ENCODE peak calls at places on chromosomes 16 and 17, in four cellular contexts. G, W, M and S are unnamed samples.
A peak's percentile ranks its signal among the peaks of the same experiment; 100 is the strongest.

GRCh38 chr17:44807817-44808155 is 22.3 kb downstream of the GJC1 start:
- DNase-seq in M (no peak), G (no peak), W (no peak), S (no peak)

GRCh38 chr16:55364811-55365210 is 40.8 kb downstream of the IRX6 start:
- DNase-seq in W (no peak), M (no peak), G (no peak), S (no peak)

GRCh38 chr16:11576427-11577289 is 10.1 kb downstream of the LITAF start:
- DNase-seq in W (no peak), G (peak; percentile 82), M (peak; percentile 97), S (no peak)

GRCh38 chr17:49984776-49985175 is 10.2 kb downstream of the DLX3 start:
- DNase-seq in W (no peak), M (no peak), G (no peak), S (no peak)

GRCh38 chr16:56684926-56685590 is 2.8 kb downstream of the MT1X start:
- DNase-seq in G (no peak), W (no peak), M (no peak), S (no peak)

GRCh38 chr16:65660390-65660789 is 538.5 kb upstream of the CDH11 start:
- DNase-seq in M (no peak), W (no peak), G (no peak), S (no peak)

GRCh38 chr16:31067342-31067741 is 6.7 kb downstream of the ZNF668 start:
- DNase-seq in G (no peak), W (no peak), M (no peak), S (no peak)

GRCh38 chr16:73669535-73670274 is 621.8 kb upstream of the ZFHX3 start:
- DNase-seq in G (no peak), M (no peak), W (no peak), S (no peak)

GRCh38 chr17:81806461-81807209 is 2.7 kb downstream of the GCGR start:
- DNase-seq in G (no peak), W (no peak), M (no peak), S (no peak)

GRCh38 chr16:84421938-84422220 is 53.5 kb downstream of the ATP2C2 start:
- DNase-seq in W (no peak), G (no peak), M (no peak), S (no peak)

GRCh38 chr17:17778308-17779014 is 58.3 kb downstream of the SREBF1 start:
- DNase-seq in M (no peak), G (no peak), W (no peak), S (no peak)

GRCh38 chr17:82443465-82444283 is 6.9 kb downstream of the CYBC1 start:
- DNase-seq in M (no peak), G (no peak), W (no peak), S (no peak)

GRCh38 chr16:84552135-84552534 is 47.7 kb upstream of the MEAK7 start:
- DNase-seq in W (no peak), G (no peak), M (no peak), S (no peak)

GRCh38 chr16:89314357-89314756 is 96.9 kb downstream of the ZNF778 start:
- DNase-seq in W (no peak), M (no peak), G (no peak), S (no peak)

GRCh38 chr16:86578499-86579267 is at the start of gene FOXL1:
- DNase-seq in M (no peak), G (no peak), W (no peak), S (no peak)

GRCh38 chr17:21245703-21246102 is 7.5 kb downstream of the NATD1 start:
- DNase-seq in W (no peak), G (no peak), M (no peak), S (no peak)

GRCh38 chr17:73510981-73511442 is 133.2 kb downstream of the SDK2 start:
- DNase-seq in W (no peak), G (no peak), M (no peak), S (no peak)

GRCh38 chr17:82089723-82090548 is 8.1 kb downstream of the FASN start:
- DNase-seq in M (no peak), W (no peak), G (no peak), S (no peak)

GRCh38 chr16:62899737-62900136 is 863.5 kb upstream of the CDH8 start:
- DNase-seq in G (no peak), M (no peak), W (no peak), S (no peak)

GRCh38 chr16:87956771-87957279 is 5.6 kb downstream of the BANP start:
- DNase-seq in W (peak; percentile 38), M (peak; percentile 34), G (no peak), S (peak; percentile 54)

GRCh38 chr17:80063815-80064585 is 27.6 kb downstream of the CCDC40 start:
- DNase-seq in G (no peak), M (peak; percentile 81), W (peak; percentile 73), S (no peak)

GRCh38 chr16:5966004-5966403 is 868.4 kb upstream of the EEF2KMT start:
- DNase-seq in G (no peak), W (no peak), M (no peak), S (no peak)
- H3K27me3 ChIP-seq in G (no peaks in the 10 kb centered on the region), W (no peaks in the 10 kb centered on the region), M (no peaks in the 10 kb centered on the region), S (no peaks in the 10 kb centered on the region)

GRCh38 chr17:64780096-64781012 is 118.2 kb upstream of the SMURF2 start:
- DNase-seq in G (no peak), W (no peak), M (no peak), S (peak; percentile 49)
- TF ChIP-seq MYC in G (no peak), W (no peak), M (no peak), S (no peak)

GRCh38 chr17:48567209-48567608 is 10.9 kb downstream of the HOXB4 start:
- DNase-seq in W (no peak), M (no peak), G (no peak), S (peak; percentile 19)
- H3K27me3 ChIP-seq in W (no peaks in the 10 kb centered on the region), M (peaks cover 12% of the 10 kb centered on the region), G (no peaks in the 10 kb centered on the region), S (no peaks in the 10 kb centered on the region)

GRCh38 chr17:75475144-75475835 is 18.9 kb downstream of the TMEM94 start:
- DNase-seq in M (no peak), G (no peak), W (no peak), S (no peak)

GRCh38 chr17:75476752-75477492 is 20.5 kb downstream of the TMEM94 start:
- DNase-seq in M (no peak), G (no peak), W (no peak), S (no peak)

GRCh38 chr17:75476274-75476673 is 19.8 kb downstream of the TMEM94 start:
- DNase-seq in M (no peak), W (no peak), G (no peak), S (peak; percentile 13)

GRCh38 chr17:75474736-75475135 is 18.3 kb downstream of the TMEM94 start:
- DNase-seq in G (no peak), W (no peak), M (no peak), S (no peak)

GRCh38 chr17:75475851-75476250 is 19.4 kb downstream of the TMEM94 start:
- DNase-seq in G (no peak), W (no peak), M (no peak), S (peak; percentile 51)
- TF ChIP-seq MYC in G (no peak), W (no peak), M (no peak), S (no peak)

GRCh38 chr17:2050871-2051387 is 4.0 kb upstream of the HIC1 start:
- DNase-seq in M (no peak), W (no peak), G (no peak), S (no peak)

GRCh38 chr17:2053380-2054261 is 1.3 kb upstream of the HIC1 start:
- DNase-seq in G (no peak), M (peak; percentile 49), W (peak; percentile 45), S (peak; percentile 76)

GRCh38 chr17:2049333-2050245 is 5.3 kb upstream of the HIC1 start:
- DNase-seq in M (no peak), W (peak; percentile 89), G (no peak), S (peak; percentile 78)

GRCh38 chr17:2050246-2050866 is 4.5 kb upstream of the HIC1 start:
- DNase-seq in G (no peak), M (no peak), W (peak; percentile 83), S (peak; percentile 41)

DNA sequence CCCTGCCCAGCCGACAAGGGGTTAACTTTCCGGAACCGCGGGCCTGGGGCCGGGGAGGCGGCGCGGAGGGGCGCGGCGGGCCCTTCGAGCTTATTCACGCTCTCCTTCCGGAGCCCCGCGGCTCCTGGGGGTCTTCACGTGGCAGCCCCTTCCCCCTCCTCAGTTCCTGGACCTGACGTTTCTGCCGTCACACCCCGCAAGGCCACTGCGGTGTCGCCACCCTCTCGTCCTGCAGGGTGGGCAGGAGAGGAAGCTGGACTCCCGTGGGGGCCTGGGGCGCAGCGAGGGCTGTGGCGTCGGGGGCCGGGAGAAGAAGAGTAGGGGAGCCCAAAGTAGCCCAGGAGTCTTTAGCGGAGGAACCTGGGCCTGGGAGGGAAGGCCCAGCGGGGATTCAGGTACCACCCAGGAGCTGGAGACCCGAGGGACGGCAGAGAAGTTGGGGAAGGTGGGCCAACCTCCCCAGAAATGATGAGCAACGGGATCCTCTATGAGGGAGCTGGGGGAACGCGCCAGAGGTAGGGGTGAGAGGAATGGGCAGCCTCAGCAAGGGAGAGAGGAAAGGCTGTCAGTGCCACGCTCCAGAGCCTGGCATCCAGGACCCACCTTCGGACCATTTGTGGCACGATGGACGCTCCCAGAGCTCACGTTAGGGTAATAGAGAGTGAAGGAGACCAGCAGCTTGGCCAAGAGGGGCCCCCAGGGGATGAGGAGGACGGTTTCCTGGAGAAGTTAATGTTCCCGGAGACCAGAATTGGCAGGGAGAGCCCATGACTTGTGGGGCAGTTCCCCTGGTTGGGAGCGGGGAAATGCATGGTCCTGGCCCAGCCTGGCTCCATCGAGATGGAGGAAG is 3.3 kb upstream of the HIC1 start:
- DNase-seq in M (no peak), W (no peak), G (no peak), S (no peak)
- H3K27me3 ChIP-seq in M (peaks cover 4% of the 10 kb centered on the region), W (no peaks in the 10 kb centered on the region), G (peaks cover 2% of the 10 kb centered on the region), S (peaks cover 2% of the 10 kb centered on the region)

GRCh38 chr17:75808905-75809621 is 24.5 kb downstream of the UNK start:
- DNase-seq in G (peak; percentile 57), M (no peak), W (peak; percentile 20), S (no peak)
- TF ChIP-seq MYC in G (no peak), M (no peak), W (no peak), S (no peak)

DNA sequence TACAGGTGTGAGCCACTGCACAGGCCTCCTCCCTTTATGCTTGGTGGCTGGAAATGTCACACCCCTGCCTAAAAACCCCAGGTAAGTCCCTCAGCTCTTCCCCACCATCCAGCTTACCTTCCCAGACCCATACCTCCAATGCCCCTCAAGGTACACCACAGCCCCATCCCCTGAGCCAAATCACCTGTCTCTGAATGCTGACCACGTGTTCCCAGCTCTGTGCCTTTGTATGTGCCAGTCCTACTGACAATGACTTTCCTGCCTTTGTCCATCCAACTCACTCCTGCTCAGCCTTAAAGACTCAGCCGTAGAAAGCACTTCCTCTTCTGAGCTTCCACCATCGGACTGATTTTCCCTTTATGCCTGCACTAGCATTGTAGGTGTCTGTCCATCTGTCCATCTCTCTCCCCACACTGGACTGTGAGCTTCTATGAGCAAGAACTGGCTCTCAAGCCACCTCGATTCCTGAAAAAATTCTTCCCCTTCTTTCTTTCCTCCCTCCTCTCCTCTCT is 30.7 kb upstream of the GOSR2 start:
- DNase-seq in M (no peak), W (no peak), G (no peak), S (no peak)
- H3K27me3 ChIP-seq in M (peaks cover 3% of the 10 kb centered on the region), W (peaks cover 47% of the 10 kb centered on the region), G (peaks cover 3% of the 10 kb centered on the region), S (peaks cover 8% of the 10 kb centered on the region)

GRCh38 chr17:57956311-57957119 is 1.3 kb upstream of the CUEDC1 start:
- DNase-seq in W (no peak), M (no peak), G (peak; percentile 62), S (no peak)
- TF ChIP-seq MYC in W (no peak), M (no peak), G (no peak), S (no peak)

GRCh38 chr16:80403871-80404270 is 136.9 kb upstream of the DYNLRB2 start:
- DNase-seq in G (no peak), W (no peak), M (no peak), S (no peak)
- H3K27me3 ChIP-seq in G (no peaks in the 10 kb centered on the region), W (no peaks in the 10 kb centered on the region), M (no peaks in the 10 kb centered on the region), S (no peaks in the 10 kb centered on the region)